ENCODE peak calls at places on chromosomes 7 and 10, in four cellular contexts. D is GM23248, A is SK-N-SH, R is PC-3. P is an unnamed sample.

GRCh38 chr10:47165711-47166404 is 134.1 kb upstream of the GDF10 start:
- DNase-seq in D (peak; percentile 72), A (no peak), R (no peak), P (no peak)

GRCh38 chr10:119341236-119342016 is 134.1 kb downstream of the GRK5 start:
- DNase-seq in D (peak; percentile 80), A (no peak), R (peak; percentile 39), P (no peak)

GRCh38 chr10:79445217-79445707 is at the start of gene ZCCHC24:
- DNase-seq in D (no peak), A (no peak), R (peak; percentile 89), P (peak; percentile 73)

GRCh38 chr10:34506773-34507172 is 308.3 kb downstream of the PARD3 start:
- DNase-seq in D (no peak), A (no peak), R (no peak), P (no peak)

GRCh38 chr7:24445041-24445440 is 128.2 kb upstream of the PALS2 start:
- DNase-seq in D (no peak), A (no peak), R (no peak), P (no peak)

GRCh38 chr10:59781511-59781910 is 28.3 kb upstream of the MRLN start:
- DNase-seq in D (no peak), A (no peak), R (no peak), P (no peak)

GRCh38 chr10:116274141-116274861 is 1.3 kb upstream of the GFRA1 start:
- DNase-seq in D (peak; percentile 38), A (peak; percentile 74), R (no peak), P (peak; percentile 26)

GRCh38 chr10:43048301-43049051 is 28.4 kb upstream of the RET start:
- DNase-seq in D (peak; percentile 53), A (peak; percentile 24), R (no peak), P (no peak)

GRCh38 chr7:103148131-103148993 is 537 bp downstream of the NAPEPLD start:
- DNase-seq in D (peak; percentile 42), A (peak; percentile 34), R (peak; percentile 45), P (no peak)

GRCh38 chr10:88004451-88004850 is 141.0 kb downstream of the PTEN start:
- DNase-seq in D (peak; percentile 42), A (no peak), R (no peak), P (no peak)

GRCh38 chr7:47100815-47101435 is 481.0 kb downstream of the TNS3 start:
- DNase-seq in D (peak; percentile 79), A (peak; percentile 44), R (peak; percentile 89), P (peak; percentile 73)

GRCh38 chr7:121475806-121476205 is 79.7 kb upstream of the FAM3C start:
- DNase-seq in D (no peak), A (no peak), R (no peak), P (no peak)

GRCh38 chr10:56622335-56622973 is 261.4 kb upstream of the ZWINT start:
- DNase-seq in D (no peak), A (no peak), R (no peak), P (peak; percentile 47)

GRCh38 chr7:54709283-54709682 is 49.7 kb downstream of the SEC61G start:
- DNase-seq in D (no peak), A (no peak), R (no peak), P (no peak)

GRCh38 chr7:54711900-54712595 is 47.0 kb downstream of the SEC61G start:
- DNase-seq in D (no peak), A (no peak), R (no peak), P (no peak)

DNA sequence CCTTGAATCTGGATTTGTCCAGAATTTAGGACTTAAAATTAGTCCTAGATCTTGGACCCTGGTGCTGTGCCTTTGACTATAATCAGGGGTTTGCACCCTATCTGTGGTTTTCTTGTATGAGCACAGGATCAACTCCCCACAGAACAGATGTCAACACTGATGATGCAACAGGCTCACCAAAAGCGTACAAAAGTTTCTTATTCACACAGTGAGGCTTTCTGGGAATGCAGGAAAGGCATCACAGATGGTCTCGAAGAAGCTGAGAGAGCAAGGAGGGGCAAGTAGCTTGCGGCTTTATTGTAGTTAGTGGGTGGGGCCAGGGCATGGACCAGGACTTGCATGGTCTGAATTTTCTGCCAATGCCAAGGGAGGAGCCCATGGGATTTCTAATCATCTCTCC is 46.2 kb downstream of the SEC61G start:
- DNase-seq in D (no peak), A (no peak), R (no peak), P (no peak)
- H3K9me2 ChIP-seq in D (no peaks in the 10 kb centered on the region), A (no peaks in the 10 kb centered on the region), R (no peaks in the 10 kb centered on the region), P (no peaks in the 10 kb centered on the region)

GRCh38 chr7:151877911-151878835 is 1.3 kb upstream of the PRKAG2 start:
- DNase-seq in D (no peak), A (peak; percentile 73), R (no peak), P (no peak)

GRCh38 chr7:151875862-151876111 is 1.1 kb downstream of the PRKAG2 start:
- DNase-seq in D (no peak), A (peak; percentile 97), R (no peak), P (no peak)

GRCh38 chr7:151873402-151873965 is 3.4 kb downstream of the PRKAG2 start:
- DNase-seq in D (peak; percentile 25), A (no peak), R (no peak), P (no peak)

GRCh38 chr7:151876899-151877777 is at the start of gene PRKAG2:
- DNase-seq in D (peak; percentile 49), A (peak; percentile 91), R (peak; percentile 35), P (peak; percentile 57)

DNA sequence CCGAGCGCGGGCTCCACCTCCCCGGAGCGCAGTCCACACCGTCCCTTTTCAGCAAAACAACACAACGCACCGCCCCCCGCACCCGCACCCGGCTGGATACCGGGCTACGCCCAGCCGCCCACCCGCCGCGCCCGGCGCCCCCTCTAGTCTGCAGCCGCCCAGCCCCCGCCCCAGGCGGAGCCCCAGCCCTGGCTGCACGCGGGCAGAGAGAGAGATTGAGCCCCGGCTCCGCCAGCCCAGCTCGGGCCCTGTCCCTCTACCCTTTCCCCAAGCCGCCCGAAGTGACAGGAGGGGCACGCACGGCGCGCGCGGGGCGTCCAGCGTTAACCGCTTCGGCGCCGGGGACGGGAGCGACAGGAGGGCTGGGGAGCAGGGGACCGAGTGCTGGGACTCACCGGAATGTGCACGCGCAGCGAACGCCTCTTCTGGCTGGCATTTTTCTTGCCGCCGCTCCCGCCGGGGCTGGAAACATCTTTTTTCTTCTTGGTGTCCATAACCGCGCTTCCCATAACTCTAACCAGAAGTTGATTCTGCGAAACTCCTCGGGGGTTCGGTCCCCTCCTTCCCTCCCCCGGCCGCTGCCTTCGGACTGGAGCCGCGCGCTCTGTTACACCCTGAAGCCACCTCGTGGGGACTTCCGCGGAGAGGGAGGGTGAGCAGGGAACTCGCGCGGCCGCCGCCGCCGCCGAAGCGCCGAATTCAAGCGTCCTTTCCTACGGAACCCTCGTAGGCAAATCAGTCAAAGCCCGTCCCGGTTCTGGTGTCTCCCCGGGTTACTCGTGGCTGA is 610 bp downstream of the PRKAG2 start:
- DNase-seq in D (peak; percentile 40), A (peak; percentile 80), R (peak; percentile 24), P (no peak)
- H3K9ac ChIP-seq in D (no peak overlapping the region), A (no peak overlapping the region), R (peak overlapping the region; percentile 2), P (no peak overlapping the region)

GRCh38 chr7:41256186-41256945 is 446.5 kb downstream of the INHBA start:
- DNase-seq in D (peak; percentile 66), A (no peak), R (no peak), P (no peak)

GRCh38 chr7:41255113-41255512 is 447.8 kb downstream of the INHBA start:
- DNase-seq in D (no peak), A (no peak), R (no peak), P (no peak)

GRCh38 chr7:41252957-41253356 is 449.9 kb downstream of the INHBA start:
- DNase-seq in D (no peak), A (no peak), R (no peak), P (no peak)

GRCh38 chr7:41255716-41256115 is 447.2 kb downstream of the INHBA start:
- DNase-seq in D (peak; percentile 20), A (no peak), R (no peak), P (no peak)

DNA sequence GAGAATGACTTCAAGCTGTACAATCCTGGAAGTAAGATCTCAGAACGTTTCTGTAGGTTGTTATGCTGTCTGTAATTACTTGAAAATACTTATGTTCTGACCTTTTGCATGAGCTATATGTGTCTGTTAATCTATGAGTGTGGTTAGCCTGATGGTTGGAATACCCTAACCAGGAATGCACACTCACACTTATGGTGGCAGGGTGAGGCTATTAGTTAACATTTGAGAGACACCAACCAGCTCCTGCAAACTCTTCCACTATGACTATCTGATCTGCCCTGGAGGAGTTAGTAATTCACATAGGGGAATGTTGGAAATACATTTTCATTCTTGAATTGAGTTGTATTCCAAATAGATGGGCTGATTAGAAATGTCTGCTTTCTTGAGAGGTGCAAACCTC is 450.3 kb downstream of the INHBA start:
- DNase-seq in D (no peak), A (no peak), R (no peak), P (no peak)
- H3K4me1 ChIP-seq in D (peaks cover 16% of the 10 kb centered on the region), A (no peaks in the 10 kb centered on the region), R (peaks cover 14% of the 10 kb centered on the region), P (no peaks in the 10 kb centered on the region)

DNA sequence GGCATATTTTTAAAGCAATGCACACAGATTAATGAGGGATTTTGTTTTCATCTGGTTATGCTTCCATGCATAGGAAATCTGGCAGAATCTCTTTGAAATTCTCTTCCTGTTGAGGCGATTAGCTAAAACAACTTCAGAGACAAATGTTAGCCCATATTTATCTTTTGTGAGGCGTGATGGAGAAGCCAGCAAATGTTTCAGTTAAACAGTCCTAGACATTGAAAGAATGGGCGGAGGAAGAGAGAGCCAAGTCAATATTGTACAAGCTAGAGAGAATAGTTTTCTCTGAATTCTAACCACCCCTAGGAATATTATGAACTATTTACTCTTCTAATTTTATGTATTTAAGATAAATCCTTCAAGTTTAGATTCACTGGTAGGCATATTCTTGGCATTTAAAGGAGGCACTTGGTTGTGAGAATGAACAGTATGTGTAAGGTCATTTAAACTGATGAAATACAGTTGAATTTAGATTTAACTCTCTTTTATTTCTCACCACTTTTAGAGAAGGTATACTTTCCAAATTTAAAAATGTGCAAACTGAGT is 237.9 kb upstream of the MBL2 start:
- DNase-seq in D (no peak), A (no peak), R (no peak), P (no peak)
- H3K9me2 ChIP-seq in D (no peaks in the 10 kb centered on the region), A (no peaks in the 10 kb centered on the region), R (no peaks in the 10 kb centered on the region), P (no peaks in the 10 kb centered on the region)

GRCh38 chr7:141686670-141687069 is 15.3 kb downstream of the DENND11 start:
- DNase-seq in D (no peak), A (no peak), R (no peak), P (no peak)
- H3K9ac ChIP-seq in D (no peak overlapping the region), A (no peak overlapping the region), R (no peak overlapping the region), P (no peak overlapping the region)

P was measured in MM.1S.